ENCODE peak calls at places on chromosome 13, in five cellular contexts. X is NCI-H2107, G is bronchial epithelial cell, S is HAP-1, E is NCI-H1694. V is an unnamed sample.

GRCh38 chr13:99312493-99312883 is 5.3 kb upstream of the GPR183 start:
- DNase-seq in X (no peak), G (no peak), S (no peak), E (no peak), V (peak)

GRCh38 chr13:92719868-92720267 is 506.7 kb upstream of the GPC6 start:
- DNase-seq in X (no peak), G (no peak), S (no peak), E (no peak), V (no peak)

GRCh38 chr13:27131202-27131623 is 40.4 kb downstream of the USP12 start:
- DNase-seq in X (no peak), G (peak), S (no peak), E (no peak), V (peak)

GRCh38 chr13:104782741-104783140 is 1716.5 kb upstream of the SLC10A2 start:
- DNase-seq in X (no peak), G (no peak), S (no peak), E (no peak), V (no peak)

GRCh38 chr13:38582133-38582532 is 104.7 kb upstream of the FREM2 start:
- DNase-seq in X (peak), G (peak), S (peak), E (peak), V (peak)

GRCh38 chr13:44359983-44360375 is 13.6 kb upstream of the SERP2 start:
- DNase-seq in X (no peak), G (peak), S (no peak), E (no peak), V (no peak)

GRCh38 chr13:80551650-80552497 is 210.9 kb upstream of the SPRY2 start:
- DNase-seq in X (no peak), G (peak), S (no peak), E (no peak), V (no peak)

GRCh38 chr13:105087941-105088340 is 1447.5 kb downstream of the EFNB2 start:
- DNase-seq in X (no peak), G (no peak), S (no peak), E (no peak), V (no peak)

GRCh38 chr13:46184277-46184699 is 2.3 kb upstream of the LCP1 start:
- DNase-seq in X (no peak), G (no peak), S (peak), E (no peak), V (peak)

GRCh38 chr13:100203696-100204367 is 114.9 kb downstream of the PCCA start:
- DNase-seq in X (no peak), G (peak), S (no peak), E (no peak), V (no peak)

GRCh38 chr13:40207110-40207478 is 459.3 kb downstream of the FOXO1 start:
- DNase-seq in X (no peak), G (peak), S (no peak), E (no peak), V (no peak)